ENCODE peak calls at places on chromosomes 3 and 15, in ten cellular contexts. One of them, this sample, is unnamed.

GRCh38 chr15:63491116-63491817 is 13.1 kb upstream of the USP3 start:
- DNase-seq in suprapubic skin: no peak
- DNase-seq in right atrium auricular region: no peak
- DNase-seq in stomach: no peak
- DNase-seq in tibial nerve: no peak
- DNase-seq in CD8-positive, alpha-beta T cell: peak
- DNase-seq in A549: no peak
- DNase-seq in tibial artery: no peak
- DNase-seq in MM.1S: no peak
- DNase-seq in GM23338: no peak
- DNase-seq in this sample: no peak

GRCh38 chr3:177705976-177706866 is 508.9 kb upstream of the TBL1XR1 start:
- DNase-seq in MM.1S: no peak
- DNase-seq in stomach: no peak
- DNase-seq in A549: no peak
- DNase-seq in GM23338: no peak
- DNase-seq in suprapubic skin: no peak
- DNase-seq in CD8-positive, alpha-beta T cell: no peak
- DNase-seq in tibial artery: peak
- DNase-seq in tibial nerve: no peak
- DNase-seq in right atrium auricular region: peak
- DNase-seq in this sample: no peak

GRCh38 chr15:32641517-32642059 is at the start of gene SCG5:
- DNase-seq in right atrium auricular region: no peak
- DNase-seq in MM.1S: no peak
- DNase-seq in CD8-positive, alpha-beta T cell: no peak
- DNase-seq in suprapubic skin: no peak
- DNase-seq in A549: no peak
- DNase-seq in tibial artery: no peak
- DNase-seq in tibial nerve: no peak
- DNase-seq in GM23338: peak
- DNase-seq in stomach: no peak
- DNase-seq in this sample: peak

GRCh38 chr15:84937144-84937543 is 44.5 kb upstream of the PDE8A start:
- DNase-seq in right atrium auricular region: no peak
- DNase-seq in MM.1S: no peak
- DNase-seq in CD8-positive, alpha-beta T cell: no peak
- DNase-seq in suprapubic skin: no peak
- DNase-seq in tibial nerve: no peak
- DNase-seq in A549: no peak
- DNase-seq in GM23338: no peak
- DNase-seq in tibial artery: no peak
- DNase-seq in stomach: no peak
- DNase-seq in this sample: no peak

GRCh38 chr15:27831384-27832262 is 267.5 kb downstream of the OCA2 start:
- DNase-seq in MM.1S: no peak
- DNase-seq in GM23338: no peak
- DNase-seq in A549: no peak
- DNase-seq in CD8-positive, alpha-beta T cell: no peak
- DNase-seq in tibial nerve: no peak
- DNase-seq in right atrium auricular region: peak
- DNase-seq in tibial artery: no peak
- DNase-seq in suprapubic skin: no peak
- DNase-seq in stomach: no peak
- DNase-seq in this sample: no peak

GRCh38 chr3:53254810-53255359 is 937 bp downstream of the TKT start:
- DNase-seq in CD8-positive, alpha-beta T cell: peak
- DNase-seq in tibial artery: peak
- DNase-seq in A549: no peak
- DNase-seq in tibial nerve: peak
- DNase-seq in GM23338: peak
- DNase-seq in stomach: peak
- DNase-seq in suprapubic skin: peak
- DNase-seq in right atrium auricular region: no peak
- DNase-seq in MM.1S: peak
- DNase-seq in this sample: peak

GRCh38 chr3:14435175-14436011 is 33.0 kb downstream of the SLC6A6 start:
- DNase-seq in MM.1S: peak
- DNase-seq in GM23338: no peak
- DNase-seq in A549: no peak
- DNase-seq in tibial artery: no peak
- DNase-seq in tibial nerve: no peak
- DNase-seq in CD8-positive, alpha-beta T cell: no peak
- DNase-seq in stomach: peak
- DNase-seq in right atrium auricular region: no peak
- DNase-seq in suprapubic skin: no peak
- DNase-seq in this sample: peak

GRCh38 chr3:169836058-169836941 is 23.6 kb upstream of the LRRC34 start:
- DNase-seq in A549: no peak
- DNase-seq in tibial nerve: no peak
- DNase-seq in MM.1S: no peak
- DNase-seq in suprapubic skin: no peak
- DNase-seq in stomach: no peak
- DNase-seq in GM23338: no peak
- DNase-seq in tibial artery: no peak
- DNase-seq in CD8-positive, alpha-beta T cell: no peak
- DNase-seq in right atrium auricular region: no peak
- DNase-seq in this sample: no peak

GRCh38 chr15:92394327-92395175 is 870 bp downstream of the ST8SIA2 start:
- DNase-seq in tibial nerve: no peak
- DNase-seq in tibial artery: no peak
- DNase-seq in CD8-positive, alpha-beta T cell: no peak
- DNase-seq in A549: no peak
- DNase-seq in stomach: no peak
- DNase-seq in suprapubic skin: no peak
- DNase-seq in right atrium auricular region: no peak
- DNase-seq in MM.1S: peak
- DNase-seq in GM23338: peak
- DNase-seq in this sample: peak
- H3K4me3 ChIP-seq in tibial nerve: no peak
- H3K4me3 ChIP-seq in tibial artery: no peak
- H3K4me3 ChIP-seq in CD8-positive, alpha-beta T cell: no peak
- H3K4me3 ChIP-seq in A549: peak
- H3K4me3 ChIP-seq in stomach: peak
- H3K4me3 ChIP-seq in suprapubic skin: peak
- H3K4me3 ChIP-seq in right atrium auricular region: peak
- H3K4me3 ChIP-seq in MM.1S: peak
- H3K4me3 ChIP-seq in GM23338: peak
- H3K4me3 ChIP-seq in this sample: no peak

GRCh38 chr3:194310516-194310915 is 40.6 kb downstream of the CPN2 start:
- DNase-seq in MM.1S: no peak
- DNase-seq in GM23338: no peak
- DNase-seq in right atrium auricular region: no peak
- DNase-seq in A549: no peak
- DNase-seq in tibial nerve: no peak
- DNase-seq in stomach: no peak
- DNase-seq in CD8-positive, alpha-beta T cell: no peak
- DNase-seq in suprapubic skin: peak
- DNase-seq in tibial artery: no peak
- DNase-seq in this sample: no peak

GRCh38 chr3:194311000-194311399 is 40.1 kb downstream of the CPN2 start:
- DNase-seq in suprapubic skin: no peak
- DNase-seq in right atrium auricular region: no peak
- DNase-seq in CD8-positive, alpha-beta T cell: no peak
- DNase-seq in GM23338: no peak
- DNase-seq in A549: no peak
- DNase-seq in tibial artery: no peak
- DNase-seq in tibial nerve: no peak
- DNase-seq in stomach: no peak
- DNase-seq in MM.1S: no peak
- DNase-seq in this sample: no peak

GRCh38 chr3:194313642-194314430 is 37.3 kb downstream of the CPN2 start:
- DNase-seq in A549: no peak
- DNase-seq in GM23338: peak
- DNase-seq in tibial artery: peak
- DNase-seq in CD8-positive, alpha-beta T cell: no peak
- DNase-seq in stomach: no peak
- DNase-seq in MM.1S: no peak
- DNase-seq in tibial nerve: peak
- DNase-seq in right atrium auricular region: peak
- DNase-seq in suprapubic skin: peak
- DNase-seq in this sample: no peak

GRCh38 chr3:194312743-194313281 is 38.3 kb downstream of the CPN2 start:
- DNase-seq in stomach: no peak
- DNase-seq in GM23338: peak
- DNase-seq in CD8-positive, alpha-beta T cell: no peak
- DNase-seq in A549: no peak
- DNase-seq in suprapubic skin: peak
- DNase-seq in tibial nerve: peak
- DNase-seq in MM.1S: no peak
- DNase-seq in right atrium auricular region: peak
- DNase-seq in tibial artery: peak
- DNase-seq in this sample: peak

GRCh38 chr3:194312186-194312742 is 38.9 kb downstream of the CPN2 start:
- DNase-seq in suprapubic skin: peak
- DNase-seq in tibial nerve: no peak
- DNase-seq in A549: no peak
- DNase-seq in right atrium auricular region: no peak
- DNase-seq in tibial artery: no peak
- DNase-seq in CD8-positive, alpha-beta T cell: no peak
- DNase-seq in GM23338: no peak
- DNase-seq in MM.1S: no peak
- DNase-seq in stomach: no peak
- DNase-seq in this sample: peak
- H3K27ac ChIP-seq in suprapubic skin: peak
- H3K27ac ChIP-seq in tibial nerve: no peak
- H3K27ac ChIP-seq in A549: peak
- H3K27ac ChIP-seq in right atrium auricular region: no peak
- H3K27ac ChIP-seq in tibial artery: no peak
- H3K27ac ChIP-seq in CD8-positive, alpha-beta T cell: no peak
- H3K27ac ChIP-seq in GM23338: no peak
- H3K27ac ChIP-seq in MM.1S: no peak
- H3K27ac ChIP-seq in stomach: no peak
- H3K27ac ChIP-seq in this sample: no peak

GRCh38 chr15:47678047-47678446 is 39.3 kb upstream of the SEMA6D start:
- DNase-seq in right atrium auricular region: no peak
- DNase-seq in GM23338: no peak
- DNase-seq in suprapubic skin: no peak
- DNase-seq in tibial artery: no peak
- DNase-seq in A549: no peak
- DNase-seq in MM.1S: no peak
- DNase-seq in CD8-positive, alpha-beta T cell: no peak
- DNase-seq in tibial nerve: no peak
- DNase-seq in stomach: no peak
- DNase-seq in this sample: no peak

GRCh38 chr15:47673343-47673761 is 44.0 kb upstream of the SEMA6D start:
- DNase-seq in CD8-positive, alpha-beta T cell: no peak
- DNase-seq in right atrium auricular region: peak
- DNase-seq in MM.1S: no peak
- DNase-seq in tibial nerve: no peak
- DNase-seq in stomach: no peak
- DNase-seq in A549: no peak
- DNase-seq in GM23338: peak
- DNase-seq in suprapubic skin: no peak
- DNase-seq in tibial artery: peak
- DNase-seq in this sample: no peak

GRCh38 chr15:47670365-47670764 is 46.9 kb upstream of the SEMA6D start:
- DNase-seq in GM23338: no peak
- DNase-seq in stomach: no peak
- DNase-seq in tibial nerve: no peak
- DNase-seq in MM.1S: no peak
- DNase-seq in suprapubic skin: no peak
- DNase-seq in A549: no peak
- DNase-seq in tibial artery: no peak
- DNase-seq in CD8-positive, alpha-beta T cell: no peak
- DNase-seq in right atrium auricular region: no peak
- DNase-seq in this sample: no peak

GRCh38 chr15:47674576-47675232 is 42.6 kb upstream of the SEMA6D start:
- DNase-seq in tibial nerve: no peak
- DNase-seq in suprapubic skin: no peak
- DNase-seq in GM23338: no peak
- DNase-seq in MM.1S: no peak
- DNase-seq in right atrium auricular region: no peak
- DNase-seq in CD8-positive, alpha-beta T cell: no peak
- DNase-seq in A549: no peak
- DNase-seq in stomach: no peak
- DNase-seq in tibial artery: no peak
- DNase-seq in this sample: no peak

DNA sequence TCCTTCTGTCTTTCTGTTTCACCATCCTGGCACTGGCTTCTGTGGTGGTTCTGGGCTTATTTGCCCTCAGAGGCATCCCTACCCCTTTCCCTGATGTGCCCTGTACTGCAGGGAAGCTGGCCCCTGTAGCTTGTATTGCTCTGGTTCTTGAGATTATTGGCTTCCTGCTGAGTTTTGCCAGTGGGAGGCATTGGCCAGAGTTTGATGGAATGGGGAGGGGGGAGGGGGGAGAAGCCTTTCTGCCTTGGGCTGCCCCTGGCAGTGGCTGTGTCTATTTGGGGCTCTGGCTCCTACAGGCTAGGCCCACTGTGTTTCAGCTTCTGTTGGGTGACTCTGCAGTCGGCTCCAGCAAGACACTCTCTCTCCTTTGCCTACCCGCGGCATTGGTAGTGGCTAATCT is 41.6 kb upstream of the SEMA6D start:
- DNase-seq in GM23338: peak
- DNase-seq in tibial artery: no peak
- DNase-seq in CD8-positive, alpha-beta T cell: no peak
- DNase-seq in A549: no peak
- DNase-seq in stomach: no peak
- DNase-seq in suprapubic skin: no peak
- DNase-seq in tibial nerve: no peak
- DNase-seq in MM.1S: no peak
- DNase-seq in right atrium auricular region: no peak
- DNase-seq in this sample: no peak
- H3K4me3 ChIP-seq in GM23338: no peak
- H3K4me3 ChIP-seq in tibial artery: no peak
- H3K4me3 ChIP-seq in CD8-positive, alpha-beta T cell: no peak
- H3K4me3 ChIP-seq in A549: no peak
- H3K4me3 ChIP-seq in stomach: no peak
- H3K4me3 ChIP-seq in suprapubic skin: no peak
- H3K4me3 ChIP-seq in tibial nerve: no peak
- H3K4me3 ChIP-seq in MM.1S: no peak
- H3K4me3 ChIP-seq in right atrium auricular region: no peak
- H3K4me3 ChIP-seq in this sample: no peak

GRCh38 chr3:49780080-49780967 is 6.0 kb downstream of the IP6K1 start:
- DNase-seq in tibial artery: no peak
- DNase-seq in GM23338: no peak
- DNase-seq in suprapubic skin: no peak
- DNase-seq in stomach: no peak
- DNase-seq in right atrium auricular region: no peak
- DNase-seq in CD8-positive, alpha-beta T cell: no peak
- DNase-seq in A549: no peak
- DNase-seq in tibial nerve: no peak
- DNase-seq in MM.1S: no peak
- DNase-seq in this sample: no peak

GRCh38 chr3:49779378-49780079 is 6.8 kb downstream of the IP6K1 start:
- DNase-seq in right atrium auricular region: no peak
- DNase-seq in MM.1S: no peak
- DNase-seq in A549: no peak
- DNase-seq in stomach: no peak
- DNase-seq in suprapubic skin: no peak
- DNase-seq in GM23338: no peak
- DNase-seq in tibial nerve: no peak
- DNase-seq in CD8-positive, alpha-beta T cell: no peak
- DNase-seq in tibial artery: no peak
- DNase-seq in this sample: no peak

GRCh38 chr3:49785565-49786356 is 581 bp downstream of the IP6K1 start:
- DNase-seq in tibial nerve: no peak
- DNase-seq in stomach: peak
- DNase-seq in tibial artery: no peak
- DNase-seq in right atrium auricular region: no peak
- DNase-seq in MM.1S: peak
- DNase-seq in suprapubic skin: no peak
- DNase-seq in CD8-positive, alpha-beta T cell: no peak
- DNase-seq in A549: no peak
- DNase-seq in GM23338: peak
- DNase-seq in this sample: peak

GRCh38 chr3:49786357-49787181 is at the start of gene IP6K1:
- DNase-seq in suprapubic skin: peak
- DNase-seq in tibial artery: peak
- DNase-seq in stomach: peak
- DNase-seq in tibial nerve: peak
- DNase-seq in MM.1S: peak
- DNase-seq in GM23338: peak
- DNase-seq in CD8-positive, alpha-beta T cell: peak
- DNase-seq in A549: peak
- DNase-seq in right atrium auricular region: peak
- DNase-seq in this sample: peak

DNA sequence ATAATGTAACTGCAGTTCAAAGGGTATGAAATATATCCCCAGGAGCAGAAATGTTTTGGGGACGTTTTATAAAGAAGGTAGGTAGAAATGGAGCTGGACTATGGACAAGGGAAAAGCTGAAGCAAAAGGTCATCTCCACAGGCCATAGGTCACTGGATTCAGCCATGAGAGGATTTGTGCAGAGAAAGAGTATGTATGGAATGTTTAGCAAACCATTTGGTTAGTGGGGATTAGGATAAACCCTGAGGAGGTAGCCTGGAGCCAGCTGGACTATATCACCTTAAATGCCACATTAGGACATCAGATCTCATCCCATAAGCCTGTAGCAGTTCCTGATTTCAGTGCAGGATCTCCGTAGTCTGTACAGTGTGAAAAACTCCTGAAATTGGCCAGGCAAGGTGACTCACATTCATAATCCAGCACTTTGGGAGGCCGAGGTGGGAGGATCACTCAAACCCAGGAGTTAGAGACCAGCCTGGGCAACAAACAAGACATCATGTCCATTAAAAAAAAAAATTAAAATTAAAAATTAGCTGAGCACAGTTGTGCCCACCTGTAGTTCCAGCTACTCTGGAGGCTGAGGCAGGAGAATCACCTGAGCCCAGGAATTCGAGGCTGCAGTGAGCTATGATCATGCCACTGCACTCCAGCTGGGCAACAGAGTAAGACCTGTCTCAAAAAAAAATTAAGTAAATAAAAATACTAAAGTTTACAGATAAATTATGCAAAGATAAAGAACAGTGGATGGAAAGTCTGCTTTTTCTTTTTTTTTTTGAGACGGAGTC is 4.7 kb downstream of the IP6K1 start:
- DNase-seq in MM.1S: no peak
- DNase-seq in CD8-positive, alpha-beta T cell: no peak
- DNase-seq in tibial artery: no peak
- DNase-seq in A549: no peak
- DNase-seq in suprapubic skin: no peak
- DNase-seq in right atrium auricular region: no peak
- DNase-seq in stomach: no peak
- DNase-seq in tibial nerve: no peak
- DNase-seq in GM23338: no peak
- DNase-seq in this sample: no peak
- H3K27ac ChIP-seq in MM.1S: no peak
- H3K27ac ChIP-seq in CD8-positive, alpha-beta T cell: no peak
- H3K27ac ChIP-seq in tibial artery: no peak
- H3K27ac ChIP-seq in A549: no peak
- H3K27ac ChIP-seq in suprapubic skin: no peak
- H3K27ac ChIP-seq in right atrium auricular region: no peak
- H3K27ac ChIP-seq in stomach: no peak
- H3K27ac ChIP-seq in tibial nerve: no peak
- H3K27ac ChIP-seq in GM23338: peak
- H3K27ac ChIP-seq in this sample: no peak

This sample was measured in upper lobe of left lung.